ENCODE peak calls at places on chromosomes 12 and 14, in six cellular contexts. B, H, I, E, F and C are unnamed samples.

GRCh38 chr14:61538464-61539022 is 156.8 kb upstream of the HIF1A start:
- DNase-seq in B (no peak), H (no peak), I (no peak), E (no peak), F (no peak), C (no peak)

GRCh38 chr12:25051171-25051570 is 102.3 kb upstream of the BCAT1 start:
- DNase-seq in B (no peak), H (no peak), I (no peak), E (no peak), F (no peak), C (no peak)

GRCh38 chr14:50667491-50668007 is 557 bp downstream of the SAV1 start:
- DNase-seq in B (no peak), H (no peak), I (no peak), E (no peak), F (no peak), C (no peak)

GRCh38 chr14:94394594-94395305 is 6.3 kb upstream of the SERPINA1 start:
- DNase-seq in B (no peak), H (no peak), I (no peak), E (peak; percentile 41), F (peak; percentile 76), C (no peak)

GRCh38 chr14:60245316-60246177 is 3.5 kb upstream of the PPM1A start:
- DNase-seq in B (no peak), H (no peak), I (no peak), E (no peak), F (no peak), C (no peak)

GRCh38 chr12:124032265-124032886 is 59.4 kb downstream of the ZNF664 start:
- DNase-seq in B (no peak), H (peak; percentile 55), I (no peak), E (peak; percentile 38), F (no peak), C (no peak)

GRCh38 chr12:13000935-13001724 is 1.1 kb upstream of the HEBP1 start:
- DNase-seq in B (no peak), H (peak; percentile 74), I (no peak), E (peak; percentile 58), F (no peak), C (peak; percentile 87)

GRCh38 chr14:42715316-42715715 is 1108.6 kb downstream of the LRFN5 start:
- DNase-seq in B (no peak), H (no peak), I (no peak), E (no peak), F (no peak), C (no peak)

GRCh38 chr14:93957751-93958566 is 18.4 kb downstream of the ASB2 start:
- DNase-seq in B (no peak), H (no peak), I (no peak), E (no peak), F (no peak), C (no peak)

GRCh38 chr12:53703746-53704145 is 23.5 kb downstream of the CALCOCO1 start:
- DNase-seq in B (no peak), H (no peak), I (no peak), E (no peak), F (no peak), C (no peak)

GRCh38 chr14:92513966-92514843 is 624 bp downstream of the RIN3 start:
- DNase-seq in B (no peak), H (peak; percentile 38), I (no peak), E (no peak), F (no peak), C (no peak)

GRCh38 chr12:66228462-66228861 is 39.4 kb downstream of the IRAK3 start:
- DNase-seq in B (no peak), H (no peak), I (no peak), E (no peak), F (no peak), C (no peak)

GRCh38 chr14:92570863-92571262 is 57.3 kb downstream of the RIN3 start:
- DNase-seq in B (no peak), H (no peak), I (no peak), E (no peak), F (no peak), C (no peak)

DNA sequence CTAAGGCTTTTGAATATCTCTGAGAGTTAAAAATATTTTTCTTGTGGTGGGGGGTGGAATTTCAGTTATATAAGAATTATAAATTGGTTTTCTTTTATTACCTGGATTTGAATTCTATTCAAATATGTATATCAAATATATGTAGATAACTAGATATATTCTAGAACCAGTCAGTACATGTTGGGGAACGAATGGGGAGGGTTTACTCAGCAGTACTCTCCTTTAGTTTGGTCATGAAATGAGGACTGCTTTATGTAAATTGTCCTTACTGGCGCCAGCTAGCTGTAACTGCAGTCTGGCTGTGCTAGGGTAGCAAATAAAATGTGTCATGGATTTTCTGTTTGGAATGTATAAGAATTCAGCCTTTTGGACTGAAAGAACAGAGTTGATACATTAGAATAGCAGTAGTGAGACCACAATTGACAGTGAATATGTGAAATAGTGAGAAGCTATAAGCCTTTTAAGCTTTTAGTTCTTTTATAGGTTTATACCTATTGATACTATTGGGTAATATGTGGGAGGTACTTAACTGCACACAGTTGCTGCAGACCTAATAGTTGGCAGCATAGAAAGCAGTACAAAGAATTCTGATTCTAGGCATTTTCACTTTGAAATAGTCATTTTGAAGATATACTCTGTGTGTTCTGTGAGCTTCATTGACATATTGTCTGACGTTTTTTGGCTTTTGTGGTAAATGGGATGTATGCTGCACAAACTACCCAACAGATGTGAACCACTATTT is 29.0 kb downstream of the ATF7IP start:
- DNase-seq in B (no peak), H (peak; percentile 4), I (no peak), E (peak; percentile 27), F (no peak), C (no peak)
- TF ChIP-seq CTCF in B (peak; percentile 46), H (no peak), I (no peak), E (no peak), F (peak; percentile 22), C (peak; percentile 8)

GRCh38 chr12:112855375-112855774 is 51.4 kb upstream of the OAS1 start:
- DNase-seq in B (no peak), H (no peak), I (no peak), E (no peak), F (no peak), C (no peak)
- TF ChIP-seq CTCF in B (peak; percentile 28), H (no peak), I (no peak), E (no peak), F (no peak), C (no peak)

DNA sequence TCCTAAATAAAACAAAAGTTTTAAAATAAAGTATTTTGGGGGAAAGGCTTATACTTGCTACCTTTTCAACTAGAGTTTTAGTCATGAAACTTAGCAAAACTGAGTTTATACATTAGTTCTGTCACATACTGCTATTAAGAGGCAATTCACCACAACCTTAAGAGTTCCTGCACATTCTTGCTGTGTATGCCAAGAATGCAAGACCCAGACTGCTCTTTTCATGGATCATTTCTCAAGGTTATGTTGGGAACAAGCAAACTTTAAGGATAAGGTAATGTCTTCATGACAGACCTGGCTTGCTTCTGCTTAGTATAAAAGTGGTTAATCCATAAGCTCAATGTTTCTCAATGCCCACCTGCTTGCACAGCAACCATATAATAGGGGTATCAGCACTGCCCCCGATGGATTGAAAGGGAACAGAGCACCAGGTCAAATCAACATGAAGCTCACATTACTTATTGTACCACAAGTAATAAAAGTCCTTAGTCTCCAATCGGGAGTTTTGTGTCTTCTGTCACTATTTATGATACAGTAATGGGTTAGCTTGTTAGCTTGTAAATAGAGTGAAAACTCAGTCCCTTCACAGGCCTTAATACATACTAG is 67.6 kb downstream of the KIF21A start:
- DNase-seq in B (no peak), H (no peak), I (no peak), E (no peak), F (no peak), C (no peak)
- TF ChIP-seq CTCF in B (no peak), H (peak; percentile 19), I (no peak), E (no peak), F (no peak), C (no peak)

GRCh38 chr14:53538316-53538851 is 385.3 kb upstream of the DDHD1 start:
- DNase-seq in B (no peak), H (no peak), I (no peak), E (no peak), F (no peak), C (no peak)
- TF ChIP-seq CTCF in B (no peak), H (no peak), I (no peak), E (no peak), F (no peak), C (no peak)

GRCh38 chr12:56297400-56297799 is 2.7 kb downstream of the CS start:
- DNase-seq in B (no peak), H (no peak), I (no peak), E (no peak), F (no peak), C (no peak)

GRCh38 chr12:56300644-56301464 is 724 bp upstream of the CS start:
- DNase-seq in B (no peak), H (no peak), I (peak; percentile 42), E (no peak), F (no peak), C (no peak)

GRCh38 chr12:56299308-56299852 is 750 bp downstream of the CS start:
- DNase-seq in B (no peak), H (no peak), I (no peak), E (no peak), F (peak; percentile 59), C (no peak)

GRCh38 chr12:56299853-56300643 is at the start of gene CS:
- DNase-seq in B (peak; percentile 99), H (peak; percentile 98), I (peak; percentile 95), E (peak; percentile 99), F (peak; percentile 99), C (peak; percentile 99)

GRCh38 chr12:56298828-56299227 is 1.3 kb downstream of the CS start:
- DNase-seq in B (no peak), H (no peak), I (no peak), E (no peak), F (no peak), C (no peak)
- TF ChIP-seq CTCF in B (no peak), H (no peak), I (no peak), E (no peak), F (no peak), C (no peak)

GRCh38 chr12:56078931-56079728 is 835 bp upstream of the ERBB3 start:
- DNase-seq in B (peak; percentile 96), H (peak; percentile 89), I (peak; percentile 54), E (peak; percentile 76), F (peak; percentile 90), C (peak; percentile 96)
- TF ChIP-seq CTCF in B (peak; percentile 84), H (peak; percentile 63), I (peak; percentile 19), E (peak; percentile 63), F (peak; percentile 76), C (peak; percentile 81)

GRCh38 chr14:104680806-104681688 is 8.4 kb upstream of the INF2 start:
- DNase-seq in B (no peak), H (no peak), I (peak; percentile 60), E (peak; percentile 46), F (no peak), C (no peak)
- TF ChIP-seq CTCF in B (peak; percentile 77), H (no peak), I (no peak), E (no peak), F (peak; percentile 22), C (peak; percentile 48)

DNA sequence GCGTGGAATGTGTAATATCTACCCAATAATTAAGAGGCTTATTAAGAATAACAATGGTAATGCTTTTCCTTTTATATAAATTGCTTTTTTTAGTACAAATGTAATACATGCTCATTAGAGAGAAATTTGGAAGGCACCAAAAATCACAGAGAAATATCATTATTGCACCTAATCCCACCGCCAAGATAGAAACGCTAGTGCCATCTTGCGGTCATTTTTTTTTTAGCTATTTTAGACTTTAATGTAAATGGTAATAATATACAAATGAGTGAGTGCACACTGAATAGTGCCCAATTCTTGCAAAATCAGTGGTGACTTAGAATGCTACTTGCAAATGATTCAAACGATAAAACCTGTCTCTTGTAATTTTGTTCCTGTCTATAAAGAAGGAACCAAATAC is 576.8 kb upstream of the TMEM132C start:
- DNase-seq in B (no peak), H (no peak), I (no peak), E (no peak), F (no peak), C (no peak)
- TF ChIP-seq CTCF in B (peak; percentile 79), H (peak; percentile 46), I (no peak), E (peak; percentile 18), F (peak; percentile 18), C (peak; percentile 66)